ENCODE peak calls at places on chromosomes 7 and 10, in ten cellular contexts. J is sigmoid colon, C is tibial nerve, D is suprapubic skin, B is transverse colon, O is A549, S is K562, F is GM12878, R is upper lobe of left lung, A is ovary. Z is an unnamed sample.

GRCh38 chr10:17454181-17454800 is at the start of gene ST8SIA6:
- DNase-seq in J (no peak), C (no peak), D (no peak), B (peak), O (peak), S (peak), F (no peak), R (peak), A (peak), Z (peak)

GRCh38 chr7:47570649-47571050 is 11.3 kb downstream of the TNS3 start:
- DNase-seq in J (peak), C (no peak), D (no peak), B (no peak), O (no peak), S (no peak), F (no peak), R (no peak), A (peak), Z (no peak)

GRCh38 chr10:48523212-48523819 is 81.6 kb downstream of the ARHGAP22 start:
- DNase-seq in J (peak), C (no peak), D (no peak), B (peak), O (peak), S (peak), F (no peak), R (peak), A (peak), Z (peak)

GRCh38 chr7:101410743-101411476 is 48.2 kb downstream of the COL26A1 start:
- DNase-seq in J (no peak), C (no peak), D (no peak), B (peak), O (peak), S (peak), F (no peak), R (peak), A (no peak), Z (peak)

GRCh38 chr7:90955641-90956207 is 308.5 kb upstream of the FZD1 start:
- DNase-seq in J (no peak), C (no peak), D (no peak), B (no peak), O (no peak), S (no peak), F (no peak), R (no peak), A (no peak), Z (no peak)

GRCh38 chr10:7756360-7756992 is 31.3 kb downstream of the KIN start:
- DNase-seq in J (no peak), C (no peak), D (no peak), B (peak), O (peak), S (no peak), F (no peak), R (no peak), A (no peak), Z (peak)

GRCh38 chr7:149729983-149730801 is 43.2 kb downstream of the ZNF467 start:
- DNase-seq in J (peak), C (no peak), D (no peak), B (no peak), O (no peak), S (no peak), F (no peak), R (peak), A (no peak), Z (no peak)

GRCh38 chr10:79182763-79183467 is 114.1 kb downstream of the ZMIZ1 start:
- DNase-seq in J (no peak), C (no peak), D (no peak), B (no peak), O (no peak), S (no peak), F (no peak), R (no peak), A (no peak), Z (peak)

GRCh38 chr7:42869131-42870020 is 42.5 kb downstream of the C7orf25 start:
- DNase-seq in J (no peak), C (no peak), D (no peak), B (no peak), O (no peak), S (peak), F (peak), R (no peak), A (no peak), Z (no peak)

GRCh38 chr10:109895095-109895818 is 28.1 kb downstream of the XPNPEP1 start:
- DNase-seq in J (no peak), C (peak), D (no peak), B (no peak), O (no peak), S (no peak), F (no peak), R (no peak), A (no peak), Z (peak)

GRCh38 chr10:57638411-57638810 is 629.3 kb downstream of the IPMK start:
- DNase-seq in J (no peak), C (no peak), D (no peak), B (no peak), O (no peak), S (no peak), F (no peak), R (no peak), A (no peak), Z (no peak)

GRCh38 chr10:102322914-102323313 is 72.6 kb upstream of the NFKB2 start:
- DNase-seq in J (no peak), C (no peak), D (no peak), B (peak), O (no peak), S (no peak), F (no peak), R (no peak), A (no peak), Z (no peak)

GRCh38 chr10:113666682-113667252 is 2.9 kb upstream of the NRAP start:
- DNase-seq in J (no peak), C (no peak), D (no peak), B (no peak), O (no peak), S (no peak), F (no peak), R (no peak), A (no peak), Z (no peak)

GRCh38 chr7:130143986-130144618 is 61.1 kb downstream of the TMEM209 start:
- DNase-seq in J (no peak), C (no peak), D (no peak), B (peak), O (no peak), S (no peak), F (no peak), R (no peak), A (no peak), Z (no peak)

GRCh38 chr10:48710647-48711046 is 26.0 kb downstream of the WDFY4 start:
- DNase-seq in J (no peak), C (no peak), D (no peak), B (no peak), O (no peak), S (no peak), F (no peak), R (no peak), A (no peak), Z (no peak)

GRCh38 chr10:118002581-118002980 is 44.2 kb downstream of the RAB11FIP2 start:
- DNase-seq in J (no peak), C (no peak), D (no peak), B (no peak), O (no peak), S (no peak), F (no peak), R (no peak), A (no peak), Z (no peak)

GRCh38 chr10:97764519-97764931 is 7.3 kb downstream of the SFRP5 start:
- DNase-seq in J (no peak), C (no peak), D (no peak), B (no peak), O (no peak), S (no peak), F (no peak), R (no peak), A (no peak), Z (no peak)

GRCh38 chr7:135224027-135224426 is 9.6 kb upstream of the STRA8 start:
- DNase-seq in J (no peak), C (no peak), D (no peak), B (no peak), O (no peak), S (no peak), F (no peak), R (no peak), A (no peak), Z (no peak)
- TF ChIP-seq EP300 in J (no peak), C (no peak), D (no peak), B (no peak), O (no peak), S (no peak), F (no peak), R (no peak), A (no peak), Z (no peak)

GRCh38 chr7:95046494-95047240 is 139.3 kb downstream of the PPP1R9A start:
- DNase-seq in J (no peak), C (no peak), D (no peak), B (no peak), O (no peak), S (no peak), F (no peak), R (no peak), A (no peak), Z (no peak)

GRCh38 chr7:95047291-95047690 is 139.9 kb downstream of the PPP1R9A start:
- DNase-seq in J (no peak), C (no peak), D (no peak), B (no peak), O (no peak), S (no peak), F (no peak), R (no peak), A (no peak), Z (no peak)

GRCh38 chr7:95045236-95045923 is 138.0 kb downstream of the PPP1R9A start:
- DNase-seq in J (no peak), C (no peak), D (no peak), B (peak), O (no peak), S (peak), F (no peak), R (peak), A (no peak), Z (no peak)
- TF ChIP-seq EP300 in J (no peak), C (no peak), D (no peak), B (no peak), O (no peak), S (no peak), F (no peak), R (no peak), A (no peak), Z (no peak)

GRCh38 chr7:41711283-41712064 is 8.6 kb upstream of the INHBA start:
- DNase-seq in J (no peak), C (no peak), D (no peak), B (peak), O (no peak), S (peak), F (no peak), R (no peak), A (no peak), Z (peak)
- TF ChIP-seq EP300 in J (no peak), C (no peak), D (no peak), B (no peak), O (no peak), S (no peak), F (no peak), R (no peak), A (no peak), Z (no peak)

DNA sequence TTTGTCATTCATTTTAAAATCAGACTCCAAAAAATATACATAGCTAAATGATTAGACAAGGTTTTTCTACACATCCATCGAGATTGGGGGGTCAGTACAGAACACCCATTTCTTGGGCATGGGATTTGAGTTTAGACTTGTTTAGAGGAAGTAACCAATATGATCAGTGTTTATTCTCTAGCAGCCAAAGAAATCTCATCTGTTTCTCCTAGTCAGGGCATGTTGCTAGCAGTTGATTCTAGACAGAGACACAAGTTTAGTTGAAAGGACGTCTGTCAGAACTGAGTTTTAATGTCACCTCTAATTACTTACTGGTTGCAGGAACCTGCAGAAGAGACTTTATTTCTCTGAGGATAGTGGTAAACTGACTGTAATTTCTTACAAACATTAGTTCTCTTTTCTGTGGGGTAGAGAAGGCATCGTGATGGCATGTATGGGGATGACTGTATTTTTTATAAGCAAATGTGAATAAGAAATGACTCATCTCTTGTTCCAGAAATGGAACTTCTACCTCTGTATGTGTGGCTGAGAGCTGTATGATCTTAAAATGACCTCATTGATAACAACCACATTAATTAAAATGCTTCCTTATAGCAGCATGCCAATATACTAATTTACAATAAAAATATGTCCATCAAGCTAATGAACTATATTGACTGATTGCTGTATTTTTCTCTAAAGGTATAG is 30.6 kb upstream of the RHOBTB1 start:
- DNase-seq in J (no peak), C (no peak), D (no peak), B (no peak), O (no peak), S (no peak), F (no peak), R (no peak), A (no peak), Z (no peak)
- TF ChIP-seq EP300 in J (no peak), C (no peak), D (no peak), B (no peak), O (no peak), S (no peak), F (no peak), R (no peak), A (no peak), Z (no peak)

DNA sequence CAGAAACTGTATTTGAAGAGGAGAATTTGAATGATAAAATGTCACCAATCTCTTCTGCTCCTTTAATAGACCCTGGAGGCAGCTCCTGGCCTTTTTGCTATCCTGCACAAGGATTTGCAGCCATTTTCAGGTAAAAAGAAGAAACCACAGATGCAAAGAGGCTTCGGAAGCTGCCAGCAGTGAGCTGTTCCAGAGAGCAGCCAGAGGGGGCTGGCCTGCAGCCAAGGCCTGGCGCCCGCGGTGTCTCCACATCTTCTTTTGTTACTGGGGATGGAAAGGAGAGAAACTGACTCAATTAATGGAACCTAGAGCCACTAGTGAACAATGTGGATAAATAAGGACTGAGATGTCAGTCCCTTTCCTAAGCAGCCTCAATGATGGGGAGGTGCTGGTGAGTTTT is 23.9 kb upstream of the GPR26 start:
- DNase-seq in J (peak), C (no peak), D (no peak), B (no peak), O (no peak), S (no peak), F (no peak), R (peak), A (no peak), Z (peak)
- TF ChIP-seq EP300 in J (no peak), C (no peak), D (no peak), B (no peak), O (no peak), S (no peak), F (no peak), R (no peak), A (no peak), Z (no peak)